ENCODE peak calls at places on chromosomes 12 and 14, in five cellular contexts. One of them, this sample, is unnamed.

GRCh38 chr14:76937181-76938091 is 91.1 kb downstream of the IRF2BPL start:
- DNase-seq in HepG2: no peak
- DNase-seq in GM12878: no peak
- DNase-seq in HCT116: no peak
- DNase-seq in K562: peak; percentile 28
- DNase-seq in this sample: peak; percentile 60

GRCh38 chr12:130139541-130139940 is 22.7 kb upstream of the FZD10 start:
- DNase-seq in HepG2: no peak
- DNase-seq in GM12878: no peak
- DNase-seq in HCT116: no peak
- DNase-seq in K562: no peak
- DNase-seq in this sample: no peak

GRCh38 chr14:102285106-102285505 is 19.9 kb downstream of the MOK start:
- DNase-seq in HepG2: no peak
- DNase-seq in GM12878: no peak
- DNase-seq in HCT116: no peak
- DNase-seq in K562: no peak
- DNase-seq in this sample: no peak

GRCh38 chr14:79334272-79334671 is 877.0 kb downstream of the DIO2 start:
- DNase-seq in HepG2: no peak
- DNase-seq in GM12878: no peak
- DNase-seq in HCT116: no peak
- DNase-seq in K562: no peak
- DNase-seq in this sample: peak; percentile 14

GRCh38 chr14:105018414-105018813 is 2.5 kb downstream of the CDCA4 start:
- DNase-seq in HepG2: no peak
- DNase-seq in GM12878: no peak
- DNase-seq in HCT116: no peak
- DNase-seq in K562: no peak
- DNase-seq in this sample: no peak

GRCh38 chr12:98439471-98440164 is 75.8 kb upstream of the TMPO start:
- DNase-seq in HepG2: no peak
- DNase-seq in GM12878: no peak
- DNase-seq in HCT116: no peak
- DNase-seq in K562: no peak
- DNase-seq in this sample: no peak

GRCh38 chr12:127599441-127599840 is 667.5 kb upstream of the TMEM132C start:
- DNase-seq in HepG2: no peak
- DNase-seq in GM12878: no peak
- DNase-seq in HCT116: no peak
- DNase-seq in K562: no peak
- DNase-seq in this sample: no peak

GRCh38 chr12:104669057-104669770 is 212.5 kb downstream of the CHST11 start:
- DNase-seq in HepG2: no peak
- DNase-seq in GM12878: no peak
- DNase-seq in HCT116: no peak
- DNase-seq in K562: no peak
- DNase-seq in this sample: peak; percentile 40

GRCh38 chr12:131863711-131864396 is 30.6 kb upstream of the ULK1 start:
- DNase-seq in HepG2: no peak
- DNase-seq in GM12878: no peak
- DNase-seq in HCT116: no peak
- DNase-seq in K562: no peak
- DNase-seq in this sample: no peak

GRCh38 chr14:71150737-71151136 is 243.5 kb downstream of the PCNX1 start:
- DNase-seq in HepG2: no peak
- DNase-seq in GM12878: no peak
- DNase-seq in HCT116: no peak
- DNase-seq in K562: no peak
- DNase-seq in this sample: no peak

GRCh38 chr12:52193991-52194390 is 2.2 kb upstream of the KRT80 start:
- DNase-seq in HepG2: no peak
- DNase-seq in GM12878: no peak
- DNase-seq in HCT116: no peak
- DNase-seq in K562: no peak
- DNase-seq in this sample: no peak

GRCh38 chr12:50325890-50326391 is 42.6 kb upstream of the LIMA1 start:
- DNase-seq in HepG2: peak; percentile 58
- DNase-seq in GM12878: no peak
- DNase-seq in HCT116: no peak
- DNase-seq in K562: no peak
- DNase-seq in this sample: no peak

GRCh38 chr12:120821878-120822277 is 82.3 kb downstream of the SPPL3 start:
- DNase-seq in HepG2: no peak
- DNase-seq in GM12878: no peak
- DNase-seq in HCT116: no peak
- DNase-seq in K562: no peak
- DNase-seq in this sample: no peak

GRCh38 chr12:8554451-8555195 is 13.9 kb upstream of the CLEC4E start:
- DNase-seq in HepG2: no peak
- DNase-seq in GM12878: no peak
- DNase-seq in HCT116: no peak
- DNase-seq in K562: no peak
- DNase-seq in this sample: peak; percentile 55

GRCh38 chr12:12701457-12701856 is 5.5 kb upstream of the GPR19 start:
- DNase-seq in HepG2: no peak
- DNase-seq in GM12878: no peak
- DNase-seq in HCT116: no peak
- DNase-seq in K562: no peak
- DNase-seq in this sample: peak; percentile 75

GRCh38 chr14:72902802-72903530 is 9.1 kb upstream of the DPF3 start:
- DNase-seq in HepG2: no peak
- DNase-seq in GM12878: no peak
- DNase-seq in HCT116: no peak
- DNase-seq in K562: no peak
- DNase-seq in this sample: no peak
- TF ChIP-seq REST in HepG2: no peak
- TF ChIP-seq REST in GM12878: no peak
- TF ChIP-seq REST in HCT116: no peak
- TF ChIP-seq REST in K562: no peak
- TF ChIP-seq REST in this sample: no peak

DNA sequence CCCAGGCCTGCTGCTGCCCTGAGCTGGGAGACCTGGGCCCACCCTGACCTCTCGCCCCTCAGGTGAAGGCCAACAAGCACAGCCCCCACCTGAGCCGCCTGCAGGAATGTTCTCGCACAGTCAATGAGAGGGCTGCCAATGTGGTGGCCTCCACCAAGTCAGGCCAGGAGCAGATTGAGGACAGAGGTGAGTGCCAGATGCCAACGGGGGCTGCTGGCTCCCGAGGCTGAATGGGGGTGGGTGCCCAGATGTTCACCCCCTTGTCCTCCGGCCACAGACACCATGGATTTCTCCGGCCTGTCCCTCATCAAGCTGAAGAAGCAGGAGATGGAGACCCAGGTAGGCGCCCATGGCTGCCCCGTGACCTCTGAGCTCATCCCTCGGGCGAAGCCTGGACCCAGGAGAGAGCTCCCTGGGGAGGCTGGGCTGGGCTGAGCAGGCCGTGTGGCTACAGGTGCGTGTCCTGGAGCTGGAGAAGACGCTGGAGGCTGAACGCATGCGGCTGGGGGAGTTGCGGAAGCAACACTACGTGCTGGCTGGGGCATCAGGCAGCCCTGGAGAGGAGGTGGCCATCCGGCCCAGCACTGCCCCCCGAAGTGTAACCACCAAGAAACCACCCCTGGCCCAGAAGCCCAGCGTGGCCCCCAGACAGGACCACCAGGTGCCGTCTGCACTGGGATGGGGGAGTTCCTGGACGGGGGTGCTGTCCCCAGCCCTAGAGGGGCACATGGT is 25.8 kb downstream of the HIP1R start:
- DNase-seq in HepG2: no peak
- DNase-seq in GM12878: no peak
- DNase-seq in HCT116: no peak
- DNase-seq in K562: no peak
- DNase-seq in this sample: no peak
- H3K4me2 ChIP-seq in HepG2: no peak overlapping the region
- H3K4me2 ChIP-seq in GM12878: no peak overlapping the region
- H3K4me2 ChIP-seq in HCT116: no peak overlapping the region
- H3K4me2 ChIP-seq in K562: no peak overlapping the region
- H3K4me2 ChIP-seq in this sample: no peak overlapping the region

GRCh38 chr12:114692558-114693531 is 8.9 kb upstream of the TBX3 start:
- DNase-seq in HepG2: no peak
- DNase-seq in GM12878: no peak
- DNase-seq in HCT116: no peak
- DNase-seq in K562: no peak
- DNase-seq in this sample: peak; percentile 68
- H3K27me3 ChIP-seq in HepG2: no peaks in the 10 kb centered on the region
- H3K27me3 ChIP-seq in GM12878: peaks cover 4% of the 10 kb centered on the region
- H3K27me3 ChIP-seq in HCT116: peaks cover 38% of the 10 kb centered on the region
- H3K27me3 ChIP-seq in K562: peaks cover 30% of the 10 kb centered on the region
- H3K27me3 ChIP-seq in this sample: peaks cover 100% of the 10 kb centered on the region

DNA sequence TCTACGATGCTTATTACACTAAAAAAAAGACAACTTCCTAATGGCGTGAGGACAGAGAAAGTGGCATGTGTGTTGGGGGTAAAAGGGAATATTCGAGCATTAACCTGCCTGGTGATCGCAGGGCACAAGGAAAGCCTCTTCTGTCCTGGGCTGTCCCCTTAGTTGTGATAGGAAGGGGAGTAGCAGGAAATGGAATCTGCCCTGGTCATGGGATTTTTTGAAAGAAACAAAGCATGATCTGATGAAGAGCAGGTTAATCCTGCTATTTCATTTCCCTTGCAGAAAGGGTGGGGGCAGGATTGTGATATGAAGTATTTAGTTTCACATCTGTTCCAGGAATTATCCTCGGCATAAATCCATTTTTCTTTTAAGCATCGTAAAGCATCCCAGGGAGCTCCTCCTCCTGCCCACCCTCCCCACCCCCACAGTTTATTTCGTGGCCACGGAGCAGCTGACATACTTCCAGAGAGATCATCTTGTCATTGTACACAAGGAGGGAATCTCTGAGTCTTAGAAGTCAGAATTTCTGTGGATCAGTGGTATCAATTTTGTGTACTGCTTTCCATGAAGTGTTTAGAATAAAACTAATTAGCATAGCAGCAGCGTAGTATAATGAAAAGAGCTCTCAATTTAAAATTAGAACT is 53.1 kb downstream of the TGFB3 start:
- DNase-seq in HepG2: no peak
- DNase-seq in GM12878: no peak
- DNase-seq in HCT116: no peak
- DNase-seq in K562: no peak
- DNase-seq in this sample: no peak
- TF ChIP-seq REST in HepG2: no peak
- TF ChIP-seq REST in GM12878: no peak
- TF ChIP-seq REST in HCT116: no peak
- TF ChIP-seq REST in K562: no peak
- TF ChIP-seq REST in this sample: no peak

GRCh38 chr12:68065687-68066086 is 76.4 kb downstream of the IFNG-AS1 start:
- DNase-seq in HepG2: no peak
- DNase-seq in GM12878: no peak
- DNase-seq in HCT116: no peak
- DNase-seq in K562: no peak
- DNase-seq in this sample: no peak
- H3K4me2 ChIP-seq in HepG2: no peak overlapping the region
- H3K4me2 ChIP-seq in GM12878: no peak overlapping the region
- H3K4me2 ChIP-seq in HCT116: no peak overlapping the region
- H3K4me2 ChIP-seq in K562: no peak overlapping the region
- H3K4me2 ChIP-seq in this sample: no peak overlapping the region